ENCODE peak calls at places on chromosome 13, in five cellular contexts. C is A673; O is neural progenitor cell; Y is stimulated activated naive CD4-positive, alpha-beta T cell; F is AG04450. K is an unnamed sample.

GRCh38 chr13:21478881-21479808 is 20.0 kb upstream of the ZDHHC20 start:
- DNase-seq in C (peak), O (peak), Y (peak), F (peak), K (peak)

GRCh38 chr13:39364797-39365468 is 238.1 kb downstream of the LHFPL6 start:
- DNase-seq in C (no peak), O (peak), Y (no peak), F (no peak), K (peak)

GRCh38 chr13:75633285-75633684 is 2.8 kb upstream of the LMO7 start:
- DNase-seq in C (peak), O (no peak), Y (no peak), F (peak), K (peak)

GRCh38 chr13:64278493-64278892 is 2862.8 kb upstream of the PCDH20 start:
- DNase-seq in C (peak), O (no peak), Y (no peak), F (peak), K (peak)

GRCh38 chr13:68810660-68811059 is 1297.0 kb upstream of the ATXN8OS start:
- DNase-seq in C (no peak), O (peak), Y (no peak), F (no peak), K (no peak)

GRCh38 chr13:97142452-97142851 is 79.7 kb upstream of the MBNL2 start:
- DNase-seq in C (no peak), O (no peak), Y (no peak), F (no peak), K (peak)

GRCh38 chr13:50485979-50486935 is 357.2 kb downstream of the DLEU7 start:
- DNase-seq in C (peak), O (no peak), Y (no peak), F (no peak), K (no peak)

GRCh38 chr13:96728463-96728862 is 265.8 kb downstream of the OXGR1 start:
- DNase-seq in C (no peak), O (no peak), Y (no peak), F (no peak), K (no peak)

GRCh38 chr13:95188128-95188527 is 113.1 kb downstream of the ABCC4 start:
- DNase-seq in C (no peak), O (no peak), Y (no peak), F (no peak), K (no peak)

GRCh38 chr13:80871481-80871880 is 530.6 kb upstream of the SPRY2 start:
- DNase-seq in C (peak), O (no peak), Y (no peak), F (no peak), K (no peak)

GRCh38 chr13:35727881-35728280 is 251.4 kb upstream of the MAB21L1 start:
- DNase-seq in C (peak), O (no peak), Y (no peak), F (no peak), K (no peak)

GRCh38 chr13:87671031-87671823 is at the start of gene SLITRK5:
- DNase-seq in C (peak), O (peak), Y (peak), F (no peak), K (peak)

GRCh38 chr13:77919351-77920294 is 992 bp upstream of the EDNRB start:
- DNase-seq in C (peak), O (peak), Y (no peak), F (no peak), K (peak)